ENCODE peak calls at places on chromosome 15, in five cellular contexts. One of them, this sample, is unnamed. For H3K36me3 and H3K4me1, the result is how much of the 10 kb centered on the place peaks cover.

GRCh38 chr15:65991721-65992472 is 122.6 kb downstream of the RAB11A start:
- DNase-seq in transverse colon: no peak
- DNase-seq in tibial nerve: no peak
- DNase-seq in adrenal gland: no peak
- DNase-seq in tibial artery: no peak
- DNase-seq in this sample: no peak

GRCh38 chr15:47950447-47950846 is 170.3 kb upstream of the SLC24A5 start:
- DNase-seq in tibial nerve: no peak
- DNase-seq in adrenal gland: no peak
- DNase-seq in transverse colon: no peak
- DNase-seq in tibial artery: no peak
- DNase-seq in this sample: no peak

GRCh38 chr15:94164202-94164807 is 67.1 kb upstream of the MCTP2 start:
- DNase-seq in adrenal gland: peak
- DNase-seq in transverse colon: peak
- DNase-seq in tibial artery: no peak
- DNase-seq in tibial nerve: no peak
- DNase-seq in this sample: no peak

GRCh38 chr15:63510548-63510940 is 6.2 kb downstream of the USP3 start:
- DNase-seq in transverse colon: no peak
- DNase-seq in adrenal gland: no peak
- DNase-seq in tibial artery: no peak
- DNase-seq in tibial nerve: no peak
- DNase-seq in this sample: no peak

GRCh38 chr15:99993681-99994131 is 260.5 kb upstream of the LYSMD4 start:
- DNase-seq in transverse colon: no peak
- DNase-seq in tibial nerve: no peak
- DNase-seq in adrenal gland: no peak
- DNase-seq in tibial artery: no peak
- DNase-seq in this sample: no peak

GRCh38 chr15:67100808-67101581 is 35.6 kb downstream of the SMAD3 start:
- DNase-seq in tibial nerve: no peak
- DNase-seq in transverse colon: no peak
- DNase-seq in adrenal gland: no peak
- DNase-seq in tibial artery: no peak
- DNase-seq in this sample: no peak

GRCh38 chr15:63348392-63348791 is 33.3 kb downstream of the CA12 start:
- DNase-seq in tibial artery: peak
- DNase-seq in adrenal gland: peak
- DNase-seq in transverse colon: peak
- DNase-seq in tibial nerve: no peak
- DNase-seq in this sample: peak

GRCh38 chr15:91465696-91466095 is 365.6 kb downstream of the SV2B start:
- DNase-seq in adrenal gland: no peak
- DNase-seq in tibial nerve: no peak
- DNase-seq in tibial artery: no peak
- DNase-seq in transverse colon: peak
- DNase-seq in this sample: no peak

GRCh38 chr15:69998541-69999391 is 99.0 kb downstream of the TLE3 start:
- DNase-seq in adrenal gland: no peak
- DNase-seq in transverse colon: no peak
- DNase-seq in tibial artery: no peak
- DNase-seq in tibial nerve: no peak
- DNase-seq in this sample: no peak

GRCh38 chr15:63519548-63520178 is 15.3 kb downstream of the USP3 start:
- DNase-seq in transverse colon: no peak
- DNase-seq in adrenal gland: no peak
- DNase-seq in tibial artery: no peak
- DNase-seq in tibial nerve: no peak
- DNase-seq in this sample: no peak

GRCh38 chr15:67064607-67065530 is 533 bp upstream of the SMAD3 start:
- DNase-seq in transverse colon: peak
- DNase-seq in adrenal gland: peak
- DNase-seq in tibial nerve: peak
- DNase-seq in tibial artery: peak
- DNase-seq in this sample: peak

GRCh38 chr15:78038585-78039247 is 38.8 kb downstream of the TBC1D2B start:
- DNase-seq in tibial nerve: no peak
- DNase-seq in tibial artery: no peak
- DNase-seq in transverse colon: no peak
- DNase-seq in adrenal gland: no peak
- DNase-seq in this sample: no peak

GRCh38 chr15:44490628-44491027 is 46.3 kb upstream of the EIF3J start:
- DNase-seq in transverse colon: no peak
- DNase-seq in tibial nerve: no peak
- DNase-seq in adrenal gland: no peak
- DNase-seq in tibial artery: no peak
- DNase-seq in this sample: no peak

GRCh38 chr15:42584031-42584765 is 8.8 kb downstream of the STARD9 start:
- DNase-seq in adrenal gland: no peak
- DNase-seq in transverse colon: no peak
- DNase-seq in tibial nerve: no peak
- DNase-seq in tibial artery: no peak
- DNase-seq in this sample: no peak

GRCh38 chr15:38647683-38648082 is 83.1 kb upstream of the RASGRP1 start:
- DNase-seq in tibial nerve: no peak
- DNase-seq in transverse colon: no peak
- DNase-seq in tibial artery: no peak
- DNase-seq in adrenal gland: no peak
- DNase-seq in this sample: no peak

GRCh38 chr15:29900237-29901189 is 78.2 kb upstream of the TJP1 start:
- DNase-seq in tibial artery: no peak
- DNase-seq in adrenal gland: no peak
- DNase-seq in transverse colon: no peak
- DNase-seq in tibial nerve: no peak
- DNase-seq in this sample: no peak

GRCh38 chr15:39919396-39919739 is 698 bp downstream of the GPR176 start:
- DNase-seq in transverse colon: no peak
- DNase-seq in tibial artery: peak
- DNase-seq in tibial nerve: no peak
- DNase-seq in adrenal gland: no peak
- DNase-seq in this sample: no peak

GRCh38 chr15:93897377-93897776 is 334.0 kb upstream of the MCTP2 start:
- DNase-seq in adrenal gland: no peak
- DNase-seq in tibial nerve: no peak
- DNase-seq in tibial artery: no peak
- DNase-seq in transverse colon: no peak
- DNase-seq in this sample: no peak

GRCh38 chr15:81786776-81787175 is 259.0 kb downstream of the MEX3B start:
- DNase-seq in adrenal gland: no peak
- DNase-seq in tibial artery: no peak
- DNase-seq in tibial nerve: no peak
- DNase-seq in transverse colon: no peak
- DNase-seq in this sample: no peak

GRCh38 chr15:59688383-59688887 is 685 bp downstream of the BNIP2 start:
- DNase-seq in adrenal gland: no peak
- DNase-seq in tibial nerve: no peak
- DNase-seq in transverse colon: no peak
- DNase-seq in tibial artery: peak
- DNase-seq in this sample: no peak

GRCh38 chr15:81312790-81313543 is 11.0 kb downstream of the STARD5 start:
- DNase-seq in tibial artery: peak
- DNase-seq in transverse colon: peak
- DNase-seq in adrenal gland: peak
- DNase-seq in tibial nerve: peak
- DNase-seq in this sample: peak

GRCh38 chr15:77504310-77504709 is 83.6 kb downstream of the HMG20A start:
- DNase-seq in tibial nerve: peak
- DNase-seq in adrenal gland: no peak
- DNase-seq in transverse colon: peak
- DNase-seq in tibial artery: no peak
- DNase-seq in this sample: no peak

GRCh38 chr15:39717134-39717533 is 65.5 kb downstream of the FSIP1 start:
- DNase-seq in adrenal gland: no peak
- DNase-seq in transverse colon: no peak
- DNase-seq in tibial artery: no peak
- DNase-seq in tibial nerve: no peak
- DNase-seq in this sample: no peak

GRCh38 chr15:37941779-37942178 is 7.3 kb downstream of the TMCO5A start:
- DNase-seq in transverse colon: no peak
- DNase-seq in tibial nerve: no peak
- DNase-seq in tibial artery: no peak
- DNase-seq in adrenal gland: no peak
- DNase-seq in this sample: no peak

GRCh38 chr15:89361451-89362202 is 27.0 kb upstream of the POLG start:
- DNase-seq in tibial artery: peak
- DNase-seq in transverse colon: peak
- DNase-seq in adrenal gland: peak
- DNase-seq in tibial nerve: peak
- DNase-seq in this sample: peak

GRCh38 chr15:100680726-100681125 is 78.3 kb downstream of the ASB7 start:
- DNase-seq in tibial artery: no peak
- DNase-seq in tibial nerve: no peak
- DNase-seq in transverse colon: no peak
- DNase-seq in adrenal gland: no peak
- DNase-seq in this sample: no peak

GRCh38 chr15:99123706-99124451 is 19.0 kb downstream of the SYNM start:
- DNase-seq in tibial nerve: peak
- DNase-seq in tibial artery: peak
- DNase-seq in adrenal gland: peak
- DNase-seq in transverse colon: peak
- DNase-seq in this sample: peak

GRCh38 chr15:59999558-60000112 is 4.5 kb upstream of the FOXB1 start:
- DNase-seq in transverse colon: no peak
- DNase-seq in tibial nerve: no peak
- DNase-seq in tibial artery: no peak
- DNase-seq in adrenal gland: no peak
- DNase-seq in this sample: no peak

GRCh38 chr15:25711164-25711563 is 152.0 kb downstream of the ATP10A start:
- DNase-seq in tibial artery: no peak
- DNase-seq in tibial nerve: no peak
- DNase-seq in transverse colon: no peak
- DNase-seq in adrenal gland: no peak
- DNase-seq in this sample: no peak

DNA sequence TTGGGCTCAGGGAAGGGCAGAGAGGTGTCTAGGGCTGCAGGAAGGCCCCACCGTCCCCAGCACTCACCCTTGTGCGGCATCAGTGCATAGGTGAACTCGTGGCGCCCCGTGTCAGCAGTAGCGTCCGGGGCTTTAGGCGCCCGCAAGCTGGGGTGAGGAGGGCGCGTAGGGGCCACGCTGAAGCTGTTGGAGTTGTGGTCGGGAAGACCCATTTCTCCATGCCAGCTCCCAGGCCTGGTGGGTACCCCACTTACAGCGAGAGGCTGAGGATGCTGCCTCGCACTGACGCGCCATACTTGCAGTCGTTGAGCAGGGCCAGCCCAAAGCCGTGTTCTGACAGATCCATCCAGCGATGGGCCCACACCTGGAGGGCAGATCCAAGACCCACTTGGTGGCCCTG is 9.7 kb downstream of the NEIL1 start:
- DNase-seq in adrenal gland: no peak
- DNase-seq in tibial artery: no peak
- DNase-seq in tibial nerve: no peak
- DNase-seq in transverse colon: no peak
- DNase-seq in this sample: no peak
- H3K36me3 ChIP-seq in adrenal gland: half or more
- H3K36me3 ChIP-seq in tibial artery: under half
- H3K36me3 ChIP-seq in tibial nerve: half or more
- H3K36me3 ChIP-seq in transverse colon: under half
- H3K36me3 ChIP-seq in this sample: half or more

GRCh38 chr15:85324202-85324601 is 56.2 kb upstream of the AKAP13 start:
- DNase-seq in tibial artery: no peak
- DNase-seq in tibial nerve: no peak
- DNase-seq in adrenal gland: no peak
- DNase-seq in transverse colon: no peak
- DNase-seq in this sample: no peak
- TF ChIP-seq CTCF in tibial artery: no peak
- TF ChIP-seq CTCF in tibial nerve: no peak
- TF ChIP-seq CTCF in adrenal gland: no peak
- TF ChIP-seq CTCF in transverse colon: no peak
- TF ChIP-seq CTCF in this sample: no peak

GRCh38 chr15:58472821-58473581 is 41.2 kb downstream of the LIPC start:
- DNase-seq in tibial nerve: no peak
- DNase-seq in tibial artery: no peak
- DNase-seq in transverse colon: no peak
- DNase-seq in adrenal gland: no peak
- DNase-seq in this sample: no peak

GRCh38 chr15:58472221-58472620 is 40.4 kb downstream of the LIPC start:
- DNase-seq in adrenal gland: no peak
- DNase-seq in tibial artery: no peak
- DNase-seq in transverse colon: no peak
- DNase-seq in tibial nerve: no peak
- DNase-seq in this sample: no peak

GRCh38 chr15:58475573-58476524 is 44.1 kb downstream of the LIPC start:
- DNase-seq in tibial nerve: no peak
- DNase-seq in tibial artery: peak
- DNase-seq in adrenal gland: no peak
- DNase-seq in transverse colon: no peak
- DNase-seq in this sample: no peak

GRCh38 chr15:58474741-58475323 is 43.0 kb downstream of the LIPC start:
- DNase-seq in adrenal gland: no peak
- DNase-seq in transverse colon: no peak
- DNase-seq in tibial artery: no peak
- DNase-seq in tibial nerve: no peak
- DNase-seq in this sample: no peak

DNA sequence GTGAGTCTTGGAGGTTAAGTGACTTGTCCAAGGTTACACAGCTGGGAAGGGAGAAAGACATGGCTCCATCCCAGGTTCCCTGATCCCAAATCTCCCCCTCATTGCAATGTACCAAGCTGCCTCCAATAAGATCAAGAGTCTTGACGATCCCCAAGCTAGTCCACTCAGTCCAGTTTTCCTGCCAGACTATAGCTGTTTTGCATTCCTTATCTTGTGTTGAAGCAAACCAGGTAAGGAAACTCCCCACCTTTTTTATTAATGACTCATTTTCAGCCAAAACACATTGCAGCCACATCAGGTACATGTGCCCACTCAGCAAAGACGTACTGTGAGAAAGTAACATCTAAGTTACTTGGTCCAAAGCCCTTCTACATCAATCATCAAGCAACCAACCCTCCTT is 41.9 kb downstream of the LIPC start:
- DNase-seq in tibial nerve: no peak
- DNase-seq in transverse colon: no peak
- DNase-seq in adrenal gland: no peak
- DNase-seq in tibial artery: no peak
- DNase-seq in this sample: no peak
- H3K4me1 ChIP-seq in tibial nerve: under half
- H3K4me1 ChIP-seq in transverse colon: under half
- H3K4me1 ChIP-seq in adrenal gland: under half
- H3K4me1 ChIP-seq in tibial artery: under half
- H3K4me1 ChIP-seq in this sample: under half

GRCh38 chr15:68537097-68537496 is 41.7 kb upstream of the CORO2B start:
- DNase-seq in tibial artery: no peak
- DNase-seq in adrenal gland: no peak
- DNase-seq in tibial nerve: no peak
- DNase-seq in transverse colon: no peak
- DNase-seq in this sample: no peak

GRCh38 chr15:68538291-68538690 is 40.5 kb upstream of the CORO2B start:
- DNase-seq in transverse colon: no peak
- DNase-seq in tibial nerve: no peak
- DNase-seq in adrenal gland: no peak
- DNase-seq in tibial artery: no peak
- DNase-seq in this sample: no peak

GRCh38 chr15:68536331-68537095 is 42.3 kb upstream of the CORO2B start:
- DNase-seq in tibial nerve: no peak
- DNase-seq in transverse colon: no peak
- DNase-seq in tibial artery: no peak
- DNase-seq in adrenal gland: no peak
- DNase-seq in this sample: no peak

GRCh38 chr15:68541743-68542142 is 37.0 kb upstream of the CORO2B start:
- DNase-seq in transverse colon: no peak
- DNase-seq in tibial artery: no peak
- DNase-seq in tibial nerve: no peak
- DNase-seq in adrenal gland: no peak
- DNase-seq in this sample: no peak

GRCh38 chr15:68537506-68537905 is 41.3 kb upstream of the CORO2B start:
- DNase-seq in adrenal gland: no peak
- DNase-seq in tibial artery: no peak
- DNase-seq in transverse colon: no peak
- DNase-seq in tibial nerve: no peak
- DNase-seq in this sample: no peak
- H3K36me3 ChIP-seq in adrenal gland: under half
- H3K36me3 ChIP-seq in tibial artery: under half
- H3K36me3 ChIP-seq in transverse colon: under half
- H3K36me3 ChIP-seq in tibial nerve: under half
- H3K36me3 ChIP-seq in this sample: under half

This sample was measured in left ventricle myocardium inferior.